ENCODE peak calls at places on chromosomes 7 and 10, in nine cellular contexts. D, S, A, F, E, N, Y, T and H are unnamed samples. For H3K27me3, the result is how much of the 10 kb centered on the place peaks cover.

GRCh38 chr7:4168556-4168955 is 513.5 kb upstream of the FOXK1 start:
- DNase-seq in Y (no peak), S (no peak), D (no peak), A (no peak), T (no peak), N (no peak), F (no peak), E (no peak), H (no peak)

GRCh38 chr7:117974891-117975290 is 101.7 kb upstream of the CTTNBP2 start:
- DNase-seq in N (no peak), Y (no peak), F (no peak), T (no peak), S (no peak), D (no peak), E (no peak), A (no peak), H (no peak)

GRCh38 chr10:124657806-124658205 is 86.4 kb downstream of the FAM53B start:
- DNase-seq in A (no peak), Y (no peak), S (no peak), E (no peak), N (no peak), D (peak), F (no peak), T (peak), H (no peak)

GRCh38 chr7:90225601-90226000 is 14.1 kb downstream of the STEAP2 start:
- DNase-seq in F (no peak), N (no peak), D (no peak), E (no peak), S (no peak), A (no peak), T (no peak), Y (no peak), H (no peak)

GRCh38 chr7:128053023-128053422 is 21.8 kb upstream of the LRRC4 start:
- DNase-seq in F (no peak), Y (no peak), T (no peak), D (no peak), S (no peak), A (peak), E (no peak), N (no peak), H (no peak)

GRCh38 chr10:79047875-79048638 is 20.7 kb upstream of the ZMIZ1 start:
- DNase-seq in T (no peak), Y (peak), E (no peak), D (peak), A (peak), S (no peak), N (peak), F (peak), H (no peak)

GRCh38 chr7:38773430-38773829 is 135.6 kb downstream of the VPS41 start:
- DNase-seq in N (no peak), T (no peak), A (no peak), F (no peak), S (no peak), D (no peak), E (no peak), Y (no peak), H (no peak)

GRCh38 chr7:79452495-79453265 is 787 bp downstream of the MAGI2 start:
- DNase-seq in E (peak), S (no peak), A (peak), T (peak), Y (peak), F (no peak), D (no peak), N (peak), H (peak)

GRCh38 chr10:117461766-117462423 is 80.7 kb upstream of the EMX2 start:
- DNase-seq in Y (peak), D (no peak), S (no peak), F (no peak), A (no peak), E (no peak), N (no peak), T (peak), H (no peak)

GRCh38 chr10:3090914-3091313 is 23.6 kb downstream of the PFKP start:
- DNase-seq in N (no peak), S (no peak), F (no peak), T (no peak), Y (no peak), D (no peak), A (no peak), E (no peak), H (peak)

GRCh38 chr7:80137410-80137809 is 2.8 kb downstream of the GNAI1 start:
- DNase-seq in F (no peak), S (no peak), D (no peak), Y (no peak), E (no peak), T (no peak), A (no peak), N (no peak), H (no peak)

GRCh38 chr7:36129048-36129534 is 24.0 kb upstream of the EEPD1 start:
- DNase-seq in Y (no peak), N (no peak), F (no peak), S (no peak), T (peak), D (no peak), A (no peak), E (no peak), H (no peak)

GRCh38 chr10:74671716-74672115 is 154.7 kb upstream of the KAT6B start:
- DNase-seq in F (no peak), E (no peak), D (no peak), A (no peak), N (no peak), T (no peak), Y (no peak), S (no peak), H (no peak)

GRCh38 chr10:43055217-43055616 is 21.7 kb upstream of the RET start:
- DNase-seq in D (no peak), A (no peak), Y (no peak), T (no peak), E (no peak), S (no peak), N (no peak), F (no peak), H (no peak)

GRCh38 chr7:107803009-107803581 is at the start of gene SLC26A3:
- DNase-seq in D (no peak), Y (no peak), T (no peak), S (no peak), F (no peak), N (no peak), E (no peak), A (no peak), H (no peak)
- H3K27me3 ChIP-seq in D (under half), Y (under half), T (under half), S (under half), F (under half), N (under half), E (under half), A (under half), H (under half)

GRCh38 chr7:73646785-73647724 is 20.6 kb upstream of the VPS37D start:
- DNase-seq in D (no peak), Y (no peak), E (no peak), T (no peak), N (no peak), A (no peak), F (no peak), S (no peak), H (no peak)

GRCh38 chr7:73650524-73650923 is 17.1 kb upstream of the VPS37D start:
- DNase-seq in T (no peak), A (no peak), D (no peak), S (no peak), Y (no peak), N (no peak), E (no peak), F (no peak), H (no peak)

GRCh38 chr7:73645643-73646182 is 21.4 kb upstream of the MLXIPL start:
- DNase-seq in A (no peak), E (no peak), S (no peak), Y (no peak), F (no peak), T (no peak), N (no peak), D (no peak), H (no peak)

GRCh38 chr7:73648593-73649332 is 18.9 kb upstream of the VPS37D start:
- DNase-seq in F (no peak), T (no peak), N (no peak), E (no peak), Y (no peak), A (no peak), S (no peak), D (no peak), H (no peak)

GRCh38 chr7:73647725-73648592 is 19.7 kb upstream of the VPS37D start:
- DNase-seq in E (no peak), A (peak), S (no peak), F (no peak), D (peak), Y (no peak), T (no peak), N (no peak), H (peak)
- H3K4me3 ChIP-seq in E (peak), A (peak), S (no peak), F (peak), D (peak), Y (peak), T (no peak), N (peak), H (no peak)

GRCh38 chr7:2288503-2288902 is 25.7 kb downstream of the SNX8 start:
- DNase-seq in F (no peak), E (no peak), A (no peak), D (no peak), Y (no peak), S (peak), N (no peak), T (no peak), H (no peak)
- TF ChIP-seq CTCF in F (no peak), E (no peak), A (no peak), D (no peak), Y (no peak), S (no peak), N (no peak), T (no peak), H (no peak)

GRCh38 chr10:107444443-107444842 is 279.9 kb upstream of the SORCS1 start:
- DNase-seq in E (no peak), D (no peak), F (no peak), T (no peak), N (no peak), S (no peak), Y (no peak), A (no peak), H (no peak)

GRCh38 chr10:107451047-107451446 is 286.5 kb upstream of the SORCS1 start:
- DNase-seq in N (no peak), Y (no peak), D (no peak), E (no peak), T (no peak), F (no peak), A (no peak), S (no peak), H (no peak)

DNA sequence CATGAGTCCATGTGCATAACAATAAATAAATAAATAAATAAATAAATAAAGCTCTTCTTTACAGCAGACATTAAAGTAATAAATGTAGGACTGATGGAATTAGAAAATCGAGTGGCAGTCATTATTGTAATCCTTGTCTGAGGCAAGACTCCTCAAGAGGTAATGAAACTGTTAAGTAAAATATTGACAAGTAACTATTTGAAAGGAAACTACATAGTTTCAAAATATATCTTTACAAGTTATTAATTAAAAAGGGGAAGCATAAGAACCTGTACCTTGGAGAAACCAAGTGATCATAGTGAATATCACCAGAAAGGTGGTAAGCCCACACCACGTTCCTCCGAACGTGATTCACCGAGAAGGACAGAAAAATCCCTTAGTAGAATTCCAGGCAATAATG is 285.6 kb upstream of the SORCS1 start:
- DNase-seq in A (no peak), E (no peak), Y (no peak), F (no peak), S (no peak), T (no peak), D (no peak), N (no peak), H (no peak)
- H3K27me3 ChIP-seq in A (under half), E (under half), Y (under half), F (under half), S (under half), T (under half), D (under half), N (under half), H (under half)